ENCODE peak calls at places on chromosomes 2 and 18, in four cellular contexts. V, D, P and N are unnamed samples.

GRCh38 chr2:232893834-232894233 is 23.8 kb downstream of the SNORC start:
- DNase-seq in P (peak; percentile 10), V (no peak), D (no peak), N (no peak)

GRCh38 chr2:9205963-9206948 is at the start of gene ASAP2:
- DNase-seq in V (peak; percentile 78), P (peak; percentile 79), D (no peak), N (peak; percentile 89)

GRCh38 chr2:241443486-241444223 is 64.7 kb downstream of the STK25 start:
- DNase-seq in V (peak; percentile 71), D (no peak), P (peak; percentile 66), N (no peak)

GRCh38 chr2:216606551-216607527 is 26.4 kb upstream of the IGFBP2 start:
- DNase-seq in D (no peak), V (no peak), P (no peak), N (no peak)

GRCh38 chr2:239061824-239062560 is 214.1 kb downstream of the TWIST2 start:
- DNase-seq in V (peak; percentile 19), P (peak; percentile 78), D (no peak), N (no peak)

GRCh38 chr2:107358362-107358761 is 468.3 kb upstream of the RGPD4 start:
- DNase-seq in P (no peak), V (no peak), D (no peak), N (no peak)

GRCh38 chr2:54722641-54723299 is 692 bp upstream of the EML6 start:
- DNase-seq in P (no peak), D (peak; percentile 0), V (no peak), N (no peak)

GRCh38 chr2:239116456-239117246 is 268.8 kb downstream of the TWIST2 start:
- DNase-seq in D (no peak), P (no peak), V (no peak), N (no peak)

GRCh38 chr2:132701810-132702209 is 31.8 kb upstream of the LYPD1 start:
- DNase-seq in P (no peak), V (no peak), D (no peak), N (no peak)

GRCh38 chr2:60742419-60742818 is 13.6 kb upstream of the PAPOLG start:
- DNase-seq in D (no peak), P (no peak), V (no peak), N (no peak)

GRCh38 chr2:189171956-189172609 is 7.5 kb downstream of the COL5A2 start:
- DNase-seq in P (no peak), V (no peak), D (no peak), N (no peak)

GRCh38 chr2:19801367-19802087 is 100.3 kb downstream of the TTC32 start:
- DNase-seq in V (peak; percentile 47), D (peak; percentile 81), P (peak; percentile 82), N (peak; percentile 94)

GRCh38 chr18:59400407-59400806 is 41.3 kb upstream of the LMAN1 start:
- DNase-seq in P (no peak), V (no peak), D (no peak), N (no peak)

DNA sequence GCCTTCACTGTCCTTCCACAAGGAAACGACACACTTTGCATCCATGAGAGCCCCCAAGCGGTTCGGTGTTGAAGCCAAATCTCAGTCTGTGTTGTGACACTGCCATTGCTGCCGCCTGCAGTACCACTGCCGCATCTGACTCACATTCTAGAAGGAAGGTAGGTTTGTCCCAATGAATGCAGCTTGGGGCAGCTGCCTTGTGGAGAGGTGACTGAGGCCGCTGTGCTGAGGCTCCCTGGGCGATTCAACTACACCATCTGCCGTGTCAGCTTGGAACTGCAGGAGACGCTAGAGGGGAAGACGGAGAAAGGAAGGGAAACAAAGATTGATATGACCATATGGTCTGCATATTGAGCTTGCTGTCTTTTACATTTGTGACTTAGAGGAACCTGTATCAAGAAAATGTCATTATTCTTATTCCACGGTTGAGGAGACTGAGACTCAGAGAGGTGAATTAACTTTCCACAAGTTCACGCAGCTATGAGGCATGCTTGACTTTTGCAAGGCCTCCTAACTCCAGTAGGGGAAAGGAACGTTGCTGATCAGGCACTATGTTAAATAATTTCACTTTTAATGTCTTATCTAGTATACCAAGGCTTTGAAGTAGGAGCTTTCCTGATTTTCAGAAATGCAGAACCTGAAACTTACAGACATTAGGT is 43.5 kb upstream of the LMAN1 start:
- DNase-seq in P (peak; percentile 85), D (peak; percentile 94), V (peak; percentile 74), N (peak; percentile 77)
- TF ChIP-seq POLR2AphosphoS5 in P (peak; percentile 80), D (no peak), V (no peak), N (no peak)

DNA sequence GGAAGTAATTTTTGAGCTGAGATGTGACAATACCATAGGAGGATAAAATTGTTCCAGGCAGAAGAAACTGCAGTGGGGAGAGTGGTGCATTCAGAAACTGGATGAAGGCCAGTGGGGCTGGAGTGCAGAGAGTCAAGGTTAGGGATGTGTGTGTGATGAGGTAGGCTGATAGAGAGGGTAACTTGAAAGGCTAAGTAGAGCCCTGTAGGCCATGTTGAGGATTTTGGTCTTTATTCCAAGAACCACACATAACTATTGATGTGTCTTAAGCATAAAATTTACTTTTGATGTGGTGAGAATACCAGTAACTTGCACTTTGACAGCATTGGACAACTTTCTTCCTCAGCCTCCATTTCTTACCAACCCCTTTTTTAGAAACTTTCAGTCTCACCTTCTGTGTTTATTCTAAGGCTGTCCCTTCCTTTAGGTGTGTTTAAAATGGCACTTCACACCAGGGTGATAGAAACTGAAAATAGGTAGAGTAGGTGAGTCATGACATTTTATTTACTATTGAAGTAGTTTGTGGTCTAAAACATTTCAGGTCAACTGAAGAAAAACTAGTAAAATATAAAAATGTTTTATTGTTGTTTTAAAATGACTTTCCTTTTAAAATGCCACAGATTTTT is 22.6 kb downstream of the MTX2 start:
- DNase-seq in P (no peak), D (no peak), V (no peak), N (no peak)
- TF ChIP-seq POLR2AphosphoS5 in P (no peak), D (no peak), V (no peak), N (no peak)

GRCh38 chr2:26574066-26574899 is 66.9 kb downstream of the CIB4 start:
- DNase-seq in P (no peak), V (no peak), D (no peak), N (peak; percentile 47)

GRCh38 chr2:26574900-26575560 is 66.1 kb downstream of the CIB4 start:
- DNase-seq in P (no peak), D (no peak), V (no peak), N (peak; percentile 44)

GRCh38 chr2:26572589-26572988 is 68.6 kb downstream of the CIB4 start:
- DNase-seq in V (no peak), P (no peak), D (no peak), N (peak; percentile 47)

GRCh38 chr2:26571316-26571715 is 69.8 kb downstream of the CIB4 start:
- DNase-seq in V (no peak), D (no peak), P (no peak), N (peak; percentile 41)

DNA sequence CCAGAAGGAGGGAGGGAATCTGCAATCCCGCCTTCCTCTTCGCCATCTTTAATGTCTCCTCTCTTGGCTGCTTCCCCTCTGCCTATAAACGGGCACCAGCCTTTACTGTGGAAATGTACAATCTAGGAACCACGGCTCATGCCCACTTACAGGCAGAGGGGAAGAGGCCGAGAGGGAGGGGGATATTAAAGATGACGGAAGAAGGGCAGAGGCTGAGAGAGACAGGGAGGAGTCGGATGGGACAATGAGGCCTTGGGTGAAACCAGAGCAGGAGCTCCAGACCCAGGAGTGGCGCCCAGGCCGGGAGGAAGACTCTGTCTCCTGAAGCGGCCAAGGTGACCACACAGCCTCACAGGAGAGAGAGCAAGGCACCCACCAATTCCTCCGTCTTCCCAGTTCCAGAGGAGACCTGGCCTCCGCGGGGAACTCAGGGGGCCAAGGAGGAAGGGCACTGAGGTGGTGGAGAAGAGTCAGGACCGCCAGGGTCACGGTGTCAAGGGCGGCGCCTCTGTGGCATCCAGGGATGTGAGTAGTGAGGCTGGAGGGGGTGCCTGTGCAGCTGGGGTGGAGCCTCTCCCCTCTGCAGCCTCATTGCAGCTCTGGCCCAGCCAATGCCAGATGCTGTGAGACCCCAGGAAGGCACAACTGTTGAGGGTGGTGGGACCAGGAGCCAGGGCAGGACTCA is 67.8 kb downstream of the CIB4 start:
- DNase-seq in D (no peak), P (no peak), V (no peak), N (peak; percentile 57)
- TF ChIP-seq POLR2AphosphoS5 in D (no peak), P (no peak), V (no peak), N (no peak)

GRCh38 chr2:56703001-56703400 is 519.2 kb downstream of the CCDC85A start:
- DNase-seq in D (no peak), V (no peak), P (no peak), N (no peak)
- TF ChIP-seq POLR2AphosphoS5 in D (no peak), V (no peak), P (no peak), N (no peak)